ENCODE peak calls at places on chromosomes 7 and 10, in six cellular contexts. One of them, this sample, is unnamed.

GRCh38 chr7:28328161-28328560 is 84.2 kb upstream of the CREB5 start:
- DNase-seq in fibroblast of lung: no peak
- DNase-seq in body of pancreas: no peak
- DNase-seq in T-helper 9 cell: no peak
- DNase-seq in HuH-7: no peak
- DNase-seq in uterus: no peak
- DNase-seq in this sample: no peak

GRCh38 chr7:27784399-27785053 is 44.6 kb downstream of the TAX1BP1 start:
- DNase-seq in fibroblast of lung: peak
- DNase-seq in body of pancreas: no peak
- DNase-seq in T-helper 9 cell: no peak
- DNase-seq in uterus: no peak
- DNase-seq in HuH-7: peak
- DNase-seq in this sample: peak

GRCh38 chr7:2709553-2710165 is 21.7 kb downstream of the AMZ1 start:
- DNase-seq in T-helper 9 cell: peak
- DNase-seq in fibroblast of lung: peak
- DNase-seq in HuH-7: peak
- DNase-seq in uterus: peak
- DNase-seq in body of pancreas: peak
- DNase-seq in this sample: peak

GRCh38 chr7:66576646-66577045 is 52.0 kb upstream of the KCTD7 start:
- DNase-seq in fibroblast of lung: no peak
- DNase-seq in uterus: no peak
- DNase-seq in HuH-7: no peak
- DNase-seq in T-helper 9 cell: no peak
- DNase-seq in body of pancreas: no peak
- DNase-seq in this sample: peak

GRCh38 chr10:34889004-34889869 is 74.1 kb upstream of the PARD3 start:
- DNase-seq in HuH-7: no peak
- DNase-seq in fibroblast of lung: no peak
- DNase-seq in uterus: no peak
- DNase-seq in body of pancreas: no peak
- DNase-seq in T-helper 9 cell: no peak
- DNase-seq in this sample: no peak

GRCh38 chr7:122329145-122329802 is 24.7 kb upstream of the FEZF1 start:
- DNase-seq in T-helper 9 cell: no peak
- DNase-seq in uterus: no peak
- DNase-seq in body of pancreas: no peak
- DNase-seq in HuH-7: no peak
- DNase-seq in fibroblast of lung: no peak
- DNase-seq in this sample: no peak

GRCh38 chr7:66143876-66144332 is 29.3 kb downstream of the CRCP start:
- DNase-seq in HuH-7: no peak
- DNase-seq in uterus: no peak
- DNase-seq in fibroblast of lung: no peak
- DNase-seq in T-helper 9 cell: no peak
- DNase-seq in body of pancreas: no peak
- DNase-seq in this sample: no peak

GRCh38 chr7:73329861-73330581 is 2.1 kb downstream of the FKBP6 start:
- DNase-seq in HuH-7: no peak
- DNase-seq in T-helper 9 cell: no peak
- DNase-seq in fibroblast of lung: peak
- DNase-seq in uterus: no peak
- DNase-seq in body of pancreas: no peak
- DNase-seq in this sample: peak

GRCh38 chr10:13973742-13974141 is 357.0 kb downstream of the FRMD4A start:
- DNase-seq in body of pancreas: no peak
- DNase-seq in T-helper 9 cell: no peak
- DNase-seq in uterus: no peak
- DNase-seq in fibroblast of lung: peak
- DNase-seq in HuH-7: no peak
- DNase-seq in this sample: peak

GRCh38 chr7:140060788-140061606 is 1.8 kb downstream of the PARP12 start:
- DNase-seq in body of pancreas: peak
- DNase-seq in uterus: no peak
- DNase-seq in fibroblast of lung: peak
- DNase-seq in HuH-7: no peak
- DNase-seq in T-helper 9 cell: no peak
- DNase-seq in this sample: no peak

GRCh38 chr10:60572511-60573194 is 183.0 kb upstream of the ANK3 start:
- DNase-seq in fibroblast of lung: peak
- DNase-seq in body of pancreas: peak
- DNase-seq in HuH-7: peak
- DNase-seq in T-helper 9 cell: no peak
- DNase-seq in uterus: no peak
- DNase-seq in this sample: peak

GRCh38 chr7:101624246-101625000 is 4.7 kb downstream of the MYL10 start:
- DNase-seq in body of pancreas: no peak
- DNase-seq in uterus: no peak
- DNase-seq in HuH-7: no peak
- DNase-seq in fibroblast of lung: no peak
- DNase-seq in T-helper 9 cell: no peak
- DNase-seq in this sample: peak

GRCh38 chr7:2663121-2663886 is 24.7 kb upstream of the AMZ1 start:
- DNase-seq in fibroblast of lung: peak
- DNase-seq in HuH-7: no peak
- DNase-seq in T-helper 9 cell: no peak
- DNase-seq in body of pancreas: no peak
- DNase-seq in uterus: no peak
- DNase-seq in this sample: no peak

GRCh38 chr10:75245354-75246001 is 9.7 kb upstream of the COMTD1 start:
- DNase-seq in uterus: no peak
- DNase-seq in fibroblast of lung: no peak
- DNase-seq in T-helper 9 cell: no peak
- DNase-seq in body of pancreas: no peak
- DNase-seq in HuH-7: no peak
- DNase-seq in this sample: no peak

GRCh38 chr10:5751854-5752253 is 61.4 kb downstream of the GDI2 start:
- DNase-seq in fibroblast of lung: no peak
- DNase-seq in HuH-7: no peak
- DNase-seq in T-helper 9 cell: no peak
- DNase-seq in uterus: no peak
- DNase-seq in body of pancreas: no peak
- DNase-seq in this sample: no peak

GRCh38 chr7:38382627-38383026 is 109.2 kb upstream of the TARP start:
- DNase-seq in HuH-7: no peak
- DNase-seq in body of pancreas: no peak
- DNase-seq in T-helper 9 cell: no peak
- DNase-seq in uterus: no peak
- DNase-seq in fibroblast of lung: no peak
- DNase-seq in this sample: no peak

GRCh38 chr10:113011592-113012374 is 61.7 kb downstream of the TCF7L2 start:
- DNase-seq in T-helper 9 cell: no peak
- DNase-seq in body of pancreas: no peak
- DNase-seq in HuH-7: no peak
- DNase-seq in fibroblast of lung: no peak
- DNase-seq in uterus: no peak
- DNase-seq in this sample: no peak

GRCh38 chr7:73749931-73750776 is 11.6 kb upstream of the ABHD11 start:
- DNase-seq in HuH-7: no peak
- DNase-seq in T-helper 9 cell: no peak
- DNase-seq in uterus: no peak
- DNase-seq in fibroblast of lung: no peak
- DNase-seq in body of pancreas: no peak
- DNase-seq in this sample: no peak

GRCh38 chr10:78476156-78476555 is 442.5 kb downstream of the RPS24 start:
- DNase-seq in T-helper 9 cell: no peak
- DNase-seq in HuH-7: no peak
- DNase-seq in fibroblast of lung: no peak
- DNase-seq in uterus: no peak
- DNase-seq in body of pancreas: no peak
- DNase-seq in this sample: no peak

GRCh38 chr10:22606164-22606614 is 108.2 kb downstream of the PIP4K2A start:
- DNase-seq in HuH-7: no peak
- DNase-seq in fibroblast of lung: no peak
- DNase-seq in body of pancreas: no peak
- DNase-seq in uterus: no peak
- DNase-seq in T-helper 9 cell: no peak
- DNase-seq in this sample: no peak

GRCh38 chr7:107233981-107234380 is 65.2 kb downstream of the HBP1 start:
- DNase-seq in T-helper 9 cell: no peak
- DNase-seq in fibroblast of lung: no peak
- DNase-seq in HuH-7: no peak
- DNase-seq in body of pancreas: no peak
- DNase-seq in uterus: no peak
- DNase-seq in this sample: no peak

This sample was measured in osteoblast.